ENCODE peak calls at places on chromosomes 16 and 17, in seven cellular contexts. Q, X, G, W, E, H and P are unnamed samples.

GRCh38 chr16:83215417-83216001 is 588.7 kb downstream of the CDH13 start:
- DNase-seq in E (peak; percentile 37), G (no peak), Q (no peak), X (no peak), W (no peak), H (peak; percentile 64), P (no peak)

GRCh38 chr16:27025581-27025980 is 41.1 kb upstream of the C16orf82 start:
- DNase-seq in X (no peak), W (no peak), E (peak; percentile 4), Q (no peak), G (no peak), H (no peak), P (no peak)

GRCh38 chr17:81207610-81208581 is 14.9 kb downstream of the CEP131 start:
- DNase-seq in E (no peak), Q (no peak), H (no peak), W (no peak), G (no peak), X (no peak), P (no peak)

GRCh38 chr17:28747046-28747691 is 3.4 kb downstream of the TRAF4 start:
- DNase-seq in H (peak; percentile 83), Q (peak; percentile 35), W (peak; percentile 91), E (no peak), G (peak; percentile 73), X (peak; percentile 86), P (no peak)

GRCh38 chr17:69574257-69575197 is 160.0 kb downstream of the MAP2K6 start:
- DNase-seq in E (peak; percentile 67), G (no peak), H (no peak), W (no peak), Q (peak; percentile 47), X (no peak), P (no peak)

GRCh38 chr16:27228621-27229501 is 25.5 kb downstream of the KDM8 start:
- DNase-seq in Q (no peak), E (no peak), W (no peak), H (no peak), G (peak; percentile 84), X (peak; percentile 69), P (peak; percentile 71)

GRCh38 chr17:40936437-40936971 is 942 bp downstream of the KRT23 start:
- DNase-seq in G (peak; percentile 67), W (no peak), X (no peak), H (peak; percentile 11), Q (no peak), E (no peak), P (no peak)

GRCh38 chr16:86027366-86028126 is 128.6 kb downstream of the IRF8 start:
- DNase-seq in H (peak; percentile 64), X (no peak), E (no peak), G (no peak), W (no peak), Q (no peak), P (no peak)

GRCh38 chr16:77805403-77805802 is 17.0 kb downstream of the VAT1L start:
- DNase-seq in W (no peak), H (no peak), Q (no peak), E (no peak), G (no peak), X (no peak), P (peak; percentile 76)

GRCh38 chr17:58873926-58874325 is 118.3 kb downstream of the PPM1E start:
- DNase-seq in Q (no peak), G (no peak), W (no peak), E (no peak), X (no peak), H (no peak), P (no peak)

GRCh38 chr16:12006637-12007036 is 30.1 kb downstream of the SNX29 start:
- DNase-seq in G (no peak), Q (no peak), E (no peak), W (no peak), X (no peak), H (no peak), P (no peak)

GRCh38 chr17:71436479-71436878 is 684.3 kb upstream of the SOX9 start:
- DNase-seq in E (no peak), H (no peak), G (no peak), Q (no peak), X (no peak), W (no peak), P (no peak)

GRCh38 chr17:48626470-48627241 is 498 bp upstream of the HOXB9 start:
- DNase-seq in X (no peak), E (peak; percentile 86), W (no peak), Q (no peak), H (peak; percentile 84), G (no peak), P (no peak)

GRCh38 chr16:21590791-21591190 is 8.6 kb upstream of the METTL9 start:
- DNase-seq in H (no peak), Q (no peak), E (no peak), G (no peak), X (no peak), W (no peak), P (no peak)

GRCh38 chr17:80524150-80524712 is 20.4 kb upstream of the RPTOR start:
- DNase-seq in X (no peak), H (no peak), W (no peak), Q (no peak), G (no peak), E (no peak), P (no peak)

GRCh38 chr16:30011505-30012480 is 966 bp upstream of the DOC2A start:
- DNase-seq in E (no peak), Q (no peak), H (no peak), X (no peak), G (no peak), W (no peak), P (no peak)

GRCh38 chr16:30009990-30010816 is 624 bp downstream of the DOC2A start:
- DNase-seq in G (no peak), E (no peak), H (no peak), W (no peak), X (no peak), Q (no peak), P (no peak)

GRCh38 chr16:30007378-30007895 is 3.4 kb downstream of the DOC2A start:
- DNase-seq in W (no peak), Q (no peak), X (no peak), G (no peak), H (no peak), E (no peak), P (no peak)

GRCh38 chr16:30009085-30009862 is 1.6 kb downstream of the DOC2A start:
- DNase-seq in G (no peak), Q (no peak), E (no peak), W (no peak), H (no peak), X (no peak), P (no peak)

DNA sequence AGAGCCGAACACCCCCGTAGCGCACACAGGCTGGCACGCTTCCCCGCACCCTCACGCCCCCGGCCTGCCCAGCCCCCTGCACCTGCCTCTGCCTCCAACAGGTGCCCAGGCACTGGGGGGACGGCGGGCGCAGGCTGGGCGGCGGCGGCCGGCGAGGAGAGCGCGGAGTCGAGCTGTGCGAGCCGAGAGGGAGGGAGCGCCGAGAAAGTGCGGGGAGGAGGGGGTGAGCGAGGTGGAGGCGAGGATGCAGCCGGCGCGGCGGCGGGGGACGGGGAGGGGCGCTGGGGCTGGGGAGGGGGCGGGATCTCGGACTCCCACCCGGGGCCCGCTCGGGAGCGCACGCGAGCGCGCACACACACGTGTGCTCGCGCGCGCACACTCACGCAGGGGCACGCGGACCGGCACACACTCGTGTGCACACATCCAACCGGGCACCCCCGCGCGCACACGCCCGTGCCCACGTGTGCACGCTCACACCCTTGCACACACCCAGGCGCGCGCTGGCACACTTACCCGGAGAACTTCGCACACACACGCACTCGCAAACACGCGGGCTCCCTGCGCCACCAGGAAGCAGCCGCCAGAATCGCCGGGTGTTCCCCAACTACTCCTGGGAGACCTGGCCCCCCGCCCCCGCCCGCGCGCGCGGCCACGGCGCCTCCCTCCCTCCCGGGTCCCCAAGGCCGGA is at the start of gene DOC2A:
- DNase-seq in E (no peak), Q (no peak), W (no peak), H (no peak), X (no peak), G (peak; percentile 74), P (peak; percentile 18)
- H3K4me3 ChIP-seq in E (peak within 1 kb of the TSS; percentile 62), Q (peak within 1 kb of the TSS; percentile 29), W (no peak within 1 kb of the TSS), H (no peak within 1 kb of the TSS), X (peak within 1 kb of the TSS; percentile 28), G (peak within 1 kb of the TSS; percentile 32), P (peak within 1 kb of the TSS; percentile 28)

DNA sequence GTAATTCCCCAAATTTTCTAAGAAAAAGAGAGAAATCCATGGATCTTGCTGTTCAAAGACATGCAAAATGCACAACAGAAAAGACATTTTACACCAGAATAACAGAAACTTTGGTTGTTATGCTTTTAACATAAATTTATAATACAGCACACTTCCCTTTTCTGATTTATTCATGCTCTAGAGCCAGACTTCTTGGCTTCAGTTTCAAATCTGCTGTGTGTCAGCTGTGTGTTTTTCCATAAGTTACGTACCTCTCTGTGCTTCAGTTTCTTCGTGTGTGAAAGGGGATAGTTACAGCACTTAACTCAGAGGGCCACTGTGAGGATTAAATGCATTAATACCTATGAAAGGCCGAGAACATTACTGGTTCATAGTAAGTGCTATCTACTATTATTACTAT is 6.8 kb upstream of the CCL3L1 start:
- DNase-seq in X (no peak), G (no peak), W (no peak), Q (no peak), E (no peak), H (no peak), P (no peak)
- H3K4me1 ChIP-seq in X (peaks cover 5% of the 10 kb centered on the region), G (no peaks in the 10 kb centered on the region), W (no peaks in the 10 kb centered on the region), Q (peaks cover 11% of the 10 kb centered on the region), E (no peaks in the 10 kb centered on the region), H (peaks cover 3% of the 10 kb centered on the region), P (no peaks in the 10 kb centered on the region)

DNA sequence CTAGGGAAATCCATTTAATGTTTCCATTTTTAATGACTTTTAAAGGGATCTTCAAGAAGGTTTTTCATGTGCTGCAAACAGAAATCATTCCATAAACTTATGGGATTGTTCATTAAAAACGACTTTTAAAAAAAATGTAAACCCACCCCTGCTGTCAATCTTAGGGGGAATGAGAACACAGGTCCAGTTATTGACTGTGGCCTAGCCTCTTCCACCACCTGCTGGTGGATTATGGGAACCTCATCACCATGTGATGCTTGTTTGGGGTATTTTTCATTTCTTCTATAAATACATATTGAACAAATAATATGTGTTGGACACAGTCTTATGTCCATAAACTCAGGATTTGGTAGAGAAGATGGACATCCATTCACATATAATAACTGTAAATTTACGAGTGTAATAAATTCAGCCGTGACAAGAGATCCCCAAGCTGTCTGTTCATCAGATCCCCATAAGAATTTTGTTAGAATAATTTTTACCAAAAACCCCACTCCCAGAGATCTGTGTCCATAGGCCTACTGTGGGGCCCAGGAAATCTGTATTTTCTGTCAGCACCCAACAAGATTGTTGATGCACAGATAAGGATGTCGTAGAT is 42.0 kb upstream of the TMC5 start:
- DNase-seq in W (no peak), E (peak; percentile 70), G (no peak), H (peak; percentile 63), X (no peak), Q (peak; percentile 32), P (no peak)
- TF ChIP-seq CTCF in W (peak; percentile 76), E (peak; percentile 98), G (peak; percentile 80), H (peak; percentile 59), X (peak; percentile 76), Q (peak; percentile 80), P (peak; percentile 90)

GRCh38 chr16:29680180-29680598 is 1.2 kb downstream of the QPRT start:
- DNase-seq in W (no peak), G (no peak), X (no peak), H (peak; percentile 69), Q (no peak), E (no peak), P (no peak)
- H3K4me3 ChIP-seq in W (no peak overlapping the region), G (no peak overlapping the region), X (peak overlapping the region; percentile 49), H (no peak overlapping the region), Q (no peak overlapping the region), E (no peak overlapping the region), P (peak overlapping the region; percentile 41)

GRCh38 chr16:3819741-3820724 is 60.5 kb downstream of the CREBBP start:
- DNase-seq in Q (peak; percentile 47), G (no peak), W (no peak), E (peak; percentile 67), H (peak; percentile 66), X (peak; percentile 61), P (peak; percentile 66)
- H3K4me1 ChIP-seq in Q (peaks cover 46% of the 10 kb centered on the region), G (peaks cover 65% of the 10 kb centered on the region), W (peaks cover 58% of the 10 kb centered on the region), E (peaks cover 33% of the 10 kb centered on the region), H (peaks cover 33% of the 10 kb centered on the region), X (peaks cover 49% of the 10 kb centered on the region), P (peaks cover 96% of the 10 kb centered on the region)